ENCODE peak calls at places on chromosomes 3 and 15, in six cellular contexts. W is body of pancreas, M is cardiac fibroblast, H is AG04449, A is adrenal gland, E is astrocyte. G is an unnamed sample.

GRCh38 chr3:157632081-157632480 is 128.9 kb upstream of the VEPH1 start:
- DNase-seq in W (no peak), M (no peak), H (no peak), A (no peak), E (no peak), G (peak; percentile 4)

GRCh38 chr3:131812433-131812832 is 222.4 kb downstream of the CPNE4 start:
- DNase-seq in W (no peak), M (no peak), H (no peak), A (no peak), E (no peak), G (peak; percentile 10)

GRCh38 chr3:11140054-11140712 is 14.1 kb upstream of the HRH1 start:
- DNase-seq in W (no peak), M (peak; percentile 58), H (no peak), A (peak; percentile 14), E (peak; percentile 91), G (no peak)

GRCh38 chr3:44402548-44402947 is 64.0 kb downstream of the TCAIM start:
- DNase-seq in W (no peak), M (no peak), H (no peak), A (no peak), E (no peak), G (no peak)

GRCh38 chr3:134426660-134427181 is 52.5 kb upstream of the AMOTL2 start:
- DNase-seq in W (no peak), M (peak; percentile 18), H (no peak), A (no peak), E (peak; percentile 94), G (peak; percentile 78)

GRCh38 chr3:131840151-131840797 is 194.5 kb downstream of the CPNE4 start:
- DNase-seq in W (no peak), M (no peak), H (no peak), A (no peak), E (peak; percentile 2), G (peak; percentile 21)

GRCh38 chr3:178850452-178851166 is 221.0 kb downstream of the ZMAT3 start:
- DNase-seq in W (no peak), M (no peak), H (no peak), A (no peak), E (no peak), G (no peak)

GRCh38 chr3:193816656-193817311 is 223.8 kb downstream of the OPA1 start:
- DNase-seq in W (peak; percentile 96), M (peak; percentile 66), H (no peak), A (peak; percentile 33), E (peak; percentile 31), G (peak; percentile 56)

GRCh38 chr15:67174864-67175573 is 79.4 kb downstream of the AAGAB start:
- DNase-seq in W (no peak), M (no peak), H (no peak), A (no peak), E (peak; percentile 52), G (no peak)

GRCh38 chr3:4416427-4416826 is 50.6 kb downstream of the SUMF1 start:
- DNase-seq in W (no peak), M (no peak), H (no peak), A (no peak), E (no peak), G (no peak)

GRCh38 chr15:74040115-74040850 is 42.1 kb downstream of the GOLGA6A start:
- DNase-seq in W (peak; percentile 47), M (peak; percentile 98), H (peak; percentile 95), A (peak; percentile 35), E (peak; percentile 90), G (peak; percentile 91)

GRCh38 chr15:58748040-58748786 is 1.3 kb downstream of the ADAM10 start:
- DNase-seq in W (no peak), M (no peak), H (no peak), A (no peak), E (no peak), G (no peak)

GRCh38 chr3:146222204-146223046 is 28.5 kb downstream of the PLSCR4 start:
- DNase-seq in W (no peak), M (peak; percentile 55), H (no peak), A (peak; percentile 26), E (peak; percentile 26), G (no peak)

GRCh38 chr3:123655400-123655799 is 70.5 kb upstream of the HACD2 start:
- DNase-seq in W (no peak), M (no peak), H (no peak), A (no peak), E (no peak), G (no peak)

GRCh38 chr3:172647823-172648222 is 63.0 kb downstream of the NCEH1 start:
- DNase-seq in W (peak; percentile 72), M (no peak), H (no peak), A (no peak), E (no peak), G (no peak)

GRCh38 chr3:172643780-172644179 is 67.1 kb downstream of the NCEH1 start:
- DNase-seq in W (no peak), M (peak; percentile 47), H (no peak), A (no peak), E (no peak), G (no peak)

GRCh38 chr3:172648736-172649135 is 62.1 kb downstream of the NCEH1 start:
- DNase-seq in W (no peak), M (peak; percentile 68), H (no peak), A (no peak), E (no peak), G (no peak)

GRCh38 chr3:172644258-172644657 is 66.6 kb downstream of the NCEH1 start:
- DNase-seq in W (no peak), M (no peak), H (no peak), A (no peak), E (no peak), G (no peak)

GRCh38 chr3:172646439-172647015 is 64.3 kb downstream of the NCEH1 start:
- DNase-seq in W (peak; percentile 43), M (peak; percentile 86), H (no peak), A (peak; percentile 65), E (peak; percentile 75), G (peak; percentile 65)
- H3K4me3 ChIP-seq in W (no peak overlapping the region), M (no peak overlapping the region), H (no peak overlapping the region), A (no peak overlapping the region), E (no peak overlapping the region), G (no peak overlapping the region)

GRCh38 chr3:114690896-114691295 is 397.1 kb downstream of the TIGIT start:
- DNase-seq in W (no peak), M (no peak), H (no peak), A (no peak), E (no peak), G (no peak)

GRCh38 chr3:114680299-114680698 is 386.5 kb downstream of the TIGIT start:
- DNase-seq in W (no peak), M (no peak), H (no peak), A (no peak), E (no peak), G (no peak)

GRCh38 chr3:114687157-114687556 is 393.3 kb downstream of the TIGIT start:
- DNase-seq in W (no peak), M (no peak), H (no peak), A (no peak), E (no peak), G (no peak)

GRCh38 chr3:114686624-114687023 is 392.8 kb downstream of the TIGIT start:
- DNase-seq in W (no peak), M (peak; percentile 31), H (no peak), A (no peak), E (no peak), G (no peak)

GRCh38 chr3:114685053-114685630 is 391.3 kb downstream of the TIGIT start:
- DNase-seq in W (no peak), M (no peak), H (no peak), A (no peak), E (no peak), G (no peak)
- H3K4me3 ChIP-seq in W (no peak overlapping the region), M (no peak overlapping the region), H (no peak overlapping the region), A (no peak overlapping the region), E (peak overlapping the region; percentile 52), G (no peak overlapping the region)

DNA sequence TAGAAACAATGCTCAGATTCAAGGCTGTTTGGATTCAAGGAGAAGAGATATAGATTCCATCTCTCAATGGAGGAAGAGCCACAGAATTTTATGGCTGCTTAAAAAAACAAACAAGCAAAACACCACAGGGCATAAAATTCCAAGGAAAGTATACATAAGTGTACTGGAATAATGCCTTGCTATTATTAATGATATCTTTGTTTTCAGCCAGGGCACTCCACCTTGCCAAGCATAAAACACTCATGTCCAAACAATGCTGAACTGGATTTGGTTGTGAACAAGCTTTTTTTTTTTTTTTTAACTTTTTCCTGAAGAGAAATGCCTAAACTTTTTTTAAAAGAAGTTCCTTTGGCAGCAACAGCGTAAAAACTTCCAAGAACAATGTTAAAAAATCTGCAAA is 4.8 kb upstream of the CLSTN2 start:
- DNase-seq in W (no peak), M (no peak), H (no peak), A (no peak), E (peak; percentile 73), G (no peak)
- H3K4me3 ChIP-seq in W (no peak overlapping the region), M (no peak overlapping the region), H (no peak overlapping the region), A (no peak overlapping the region), E (no peak overlapping the region), G (no peak overlapping the region)

DNA sequence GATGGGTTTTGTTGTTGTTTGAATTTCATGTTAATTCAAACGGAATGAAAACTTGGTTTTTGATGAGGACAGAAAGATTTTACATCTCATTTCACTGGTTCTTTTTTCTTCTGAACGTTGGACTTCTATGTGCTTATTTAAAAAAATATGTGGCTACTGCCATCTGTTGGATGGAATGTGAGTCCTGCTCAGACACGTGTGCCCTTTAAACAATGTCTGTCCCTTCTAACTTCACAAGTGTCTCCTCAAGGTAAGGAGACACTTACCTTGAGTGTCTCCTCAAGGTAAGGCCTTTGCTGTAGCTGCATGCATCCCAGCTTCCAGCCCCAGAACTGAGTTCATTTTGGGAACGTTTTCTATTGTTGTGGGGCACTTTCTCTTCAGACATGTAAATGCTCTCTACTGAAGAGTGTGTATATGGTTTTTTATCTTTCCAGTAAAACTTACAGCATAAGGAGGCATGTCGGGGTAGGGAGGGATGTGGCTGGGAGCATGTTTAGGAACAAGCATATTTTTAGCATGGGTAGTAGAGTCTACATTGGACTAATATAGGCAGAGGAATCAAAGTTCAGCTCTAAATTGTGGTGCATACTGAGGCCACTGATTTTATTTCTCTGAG is 63.1 kb upstream of the UBE3A start:
- DNase-seq in W (peak; percentile 22), M (peak; percentile 27), H (no peak), A (peak; percentile 47), E (no peak), G (no peak)
- H3K4me3 ChIP-seq in W (no peak overlapping the region), M (no peak overlapping the region), H (no peak overlapping the region), A (no peak overlapping the region), E (no peak overlapping the region), G (no peak overlapping the region)

DNA sequence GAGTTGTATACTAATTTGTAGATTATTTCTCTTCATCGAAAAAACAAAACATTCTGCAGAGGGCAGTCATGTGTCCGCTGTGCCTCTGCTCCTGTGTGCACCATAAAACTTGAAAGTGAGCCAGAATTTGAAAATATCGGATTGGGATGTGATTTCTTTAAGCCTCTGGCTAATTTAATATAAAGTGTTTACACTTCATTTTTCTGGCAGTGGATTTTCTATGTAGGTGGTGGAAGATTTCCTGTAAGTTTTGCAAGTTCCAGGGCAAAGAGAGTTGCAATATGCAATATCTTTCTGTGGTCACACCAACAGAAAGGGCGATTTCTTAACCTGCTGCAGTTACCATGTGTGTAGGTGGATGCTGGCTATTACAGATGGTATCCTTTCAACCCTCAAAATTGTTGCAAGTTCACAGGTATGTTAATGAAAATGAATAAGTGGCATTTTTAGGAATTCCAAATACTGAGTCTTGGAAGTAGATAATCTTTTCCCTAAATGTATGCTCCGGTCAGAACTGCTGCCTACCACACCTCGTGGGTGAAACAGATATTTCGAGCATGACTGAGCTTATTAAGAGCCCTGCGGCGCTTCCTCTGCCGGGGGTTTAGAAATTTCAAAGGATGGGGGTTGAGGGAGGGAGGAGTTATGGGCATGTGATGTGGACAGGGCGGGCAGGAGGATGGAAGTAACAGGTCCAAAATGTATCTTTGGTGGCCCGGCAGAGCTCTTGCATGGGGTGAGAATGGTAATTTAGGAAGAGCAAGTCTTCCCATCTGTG is 134.0 kb downstream of the PGPEP1L start:
- DNase-seq in W (no peak), M (peak; percentile 69), H (no peak), A (no peak), E (peak; percentile 93), G (no peak)
- H3K4me3 ChIP-seq in W (no peak overlapping the region), M (no peak overlapping the region), H (peak overlapping the region; percentile 4), A (no peak overlapping the region), E (peak overlapping the region; percentile 43), G (no peak overlapping the region)

G was measured in skeletal muscle cell.